ENCODE peak calls at places on chromosomes 2 and 18, in ten cellular contexts. R is NCI-H1092 treated with DMSO at 0.1 percent for 48 hours; E is fibroblast of the conjunctiva; X is MV-4-11; W is AG20443; G is stimulated activated CD4-positive, alpha-beta T cell treated with anti-CD3 and anti-CD28 coated beads, Interleukin-4, amount 100 ng/mL, for 24 hours; C is tibial nerve; N is stimulated activated CD8-positive, alpha-beta memory T cell treated with anti-CD3 and anti-CD28 coated beads, Interleukin-4, amount 100 ng/mL, for 4 hours; Z is AG08396; T is NCI-H2029. L is an unnamed sample.
A peak's percentile ranks its signal among the peaks of the same experiment; 100 is the strongest.

GRCh38 chr2:9249036-9249800 is 42.6 kb downstream of the ASAP2 start:
- DNase-seq in R (no peak), E (no peak), X (peak; percentile 65), W (peak; percentile 56), G (no peak), C (no peak), N (no peak), Z (no peak), T (no peak), L (peak; percentile 76)

GRCh38 chr2:240393831-240394410 is 41.5 kb upstream of the GPC1 start:
- DNase-seq in R (no peak), E (no peak), X (no peak), W (no peak), G (no peak), C (peak; percentile 8), N (no peak), Z (no peak), T (no peak), L (no peak)

GRCh38 chr2:179543361-179543901 is 278.8 kb upstream of the SESTD1 start:
- DNase-seq in R (no peak), E (no peak), X (no peak), W (peak; percentile 43), G (no peak), C (no peak), N (no peak), Z (no peak), T (no peak), L (peak; percentile 7)

GRCh38 chr2:5594288-5594687 is 97.9 kb upstream of the SOX11 start:
- DNase-seq in R (no peak), E (no peak), X (no peak), W (no peak), G (no peak), C (no peak), N (no peak), Z (no peak), T (no peak), L (no peak)

GRCh38 chr2:57076856-57077255 is 893.1 kb downstream of the CCDC85A start:
- DNase-seq in R (no peak), E (peak; percentile 12), X (no peak), W (no peak), G (no peak), C (no peak), N (no peak), Z (no peak), T (no peak), L (peak; percentile 34)

GRCh38 chr2:236246711-236247246 is 17.4 kb downstream of the ASB18 start:
- DNase-seq in R (no peak), E (no peak), X (no peak), W (no peak), G (no peak), C (no peak), N (no peak), Z (no peak), T (no peak), L (no peak)

GRCh38 chr2:241561811-241562210 is 3.3 kb downstream of the BOK start:
- DNase-seq in R (no peak), E (peak; percentile 54), X (no peak), W (peak; percentile 94), G (no peak), C (no peak), N (no peak), Z (peak; percentile 90), T (no peak), L (peak; percentile 41)

GRCh38 chr2:39913648-39914456 is 134.8 kb upstream of the THUMPD2 start:
- DNase-seq in R (peak; percentile 58), E (peak; percentile 60), X (peak; percentile 75), W (peak; percentile 68), G (no peak), C (no peak), N (no peak), Z (peak; percentile 52), T (peak; percentile 66), L (peak; percentile 79)

GRCh38 chr18:35345460-35345921 is 1.3 kb upstream of the ZNF24 start:
- DNase-seq in R (peak; percentile 93), E (no peak), X (peak; percentile 23), W (no peak), G (no peak), C (no peak), N (no peak), Z (no peak), T (peak; percentile 71), L (no peak)

GRCh38 chr2:36662638-36663037 is 33.9 kb upstream of the VIT start:
- DNase-seq in R (no peak), E (no peak), X (no peak), W (no peak), G (no peak), C (no peak), N (no peak), Z (no peak), T (no peak), L (no peak)

GRCh38 chr2:235968616-235969324 is 199.4 kb downstream of the GBX2 start:
- DNase-seq in R (peak; percentile 75), E (no peak), X (no peak), W (no peak), G (no peak), C (no peak), N (no peak), Z (no peak), T (peak; percentile 91), L (no peak)

GRCh38 chr2:42964444-42965081 is 172.2 kb upstream of the HAAO start:
- DNase-seq in R (peak; percentile 43), E (peak; percentile 95), X (peak; percentile 52), W (peak; percentile 89), G (no peak), C (no peak), N (no peak), Z (peak; percentile 86), T (peak; percentile 56), L (peak; percentile 90)

GRCh38 chr18:7923105-7923504 is 356.0 kb downstream of the PTPRM start:
- DNase-seq in R (no peak), E (no peak), X (no peak), W (no peak), G (no peak), C (no peak), N (no peak), Z (no peak), T (no peak), L (peak; percentile 41)

GRCh38 chr2:193074933-193075332 is 880.2 kb upstream of the TMEFF2 start:
- DNase-seq in R (no peak), E (no peak), X (no peak), W (no peak), G (no peak), C (no peak), N (no peak), Z (no peak), T (no peak), L (no peak)

L was measured in MCF 10A.